ENCODE peak calls at places on chromosome 20, in seven cellular contexts. One of them, this sample, is unnamed.

GRCh38 chr20:50305636-50306477 is 115.2 kb downstream of the CEBPB start:
- DNase-seq in HepG2: peak
- DNase-seq in H1: no peak
- DNase-seq in K562: no peak
- DNase-seq in GM12878: no peak
- DNase-seq in SK-N-SH: peak
- DNase-seq in GM12892: no peak
- DNase-seq in this sample: no peak

GRCh38 chr20:44610313-44610965 is 28.1 kb downstream of the PKIG start:
- DNase-seq in HepG2: no peak
- DNase-seq in H1: no peak
- DNase-seq in K562: no peak
- DNase-seq in GM12878: no peak
- DNase-seq in SK-N-SH: no peak
- DNase-seq in GM12892: no peak
- DNase-seq in this sample: no peak

GRCh38 chr20:49851991-49852390 is 39.4 kb downstream of the SLC9A8 start:
- DNase-seq in HepG2: no peak
- DNase-seq in H1: no peak
- DNase-seq in K562: no peak
- DNase-seq in GM12878: no peak
- DNase-seq in SK-N-SH: peak
- DNase-seq in GM12892: no peak
- DNase-seq in this sample: no peak

GRCh38 chr20:3010985-3011723 is 32.3 kb upstream of the GNRH2 start:
- DNase-seq in HepG2: no peak
- DNase-seq in H1: no peak
- DNase-seq in K562: no peak
- DNase-seq in GM12878: no peak
- DNase-seq in SK-N-SH: no peak
- DNase-seq in GM12892: no peak
- DNase-seq in this sample: no peak

GRCh38 chr20:4170621-4171537 is 155.5 kb upstream of the RNF24 start:
- DNase-seq in HepG2: no peak
- DNase-seq in H1: no peak
- DNase-seq in K562: no peak
- DNase-seq in GM12878: no peak
- DNase-seq in SK-N-SH: no peak
- DNase-seq in GM12892: no peak
- DNase-seq in this sample: no peak

GRCh38 chr20:6746901-6747609 is 20.4 kb upstream of the BMP2 start:
- DNase-seq in HepG2: peak
- DNase-seq in H1: no peak
- DNase-seq in K562: no peak
- DNase-seq in GM12878: peak
- DNase-seq in SK-N-SH: no peak
- DNase-seq in GM12892: no peak
- DNase-seq in this sample: no peak

GRCh38 chr20:53434662-53435061 is 159.0 kb downstream of the ZNF217 start:
- DNase-seq in HepG2: no peak
- DNase-seq in H1: no peak
- DNase-seq in K562: no peak
- DNase-seq in GM12878: no peak
- DNase-seq in SK-N-SH: no peak
- DNase-seq in GM12892: no peak
- DNase-seq in this sample: no peak

GRCh38 chr20:56755201-56755600 is 126.1 kb downstream of the TFAP2C start:
- DNase-seq in HepG2: no peak
- DNase-seq in H1: no peak
- DNase-seq in K562: no peak
- DNase-seq in GM12878: no peak
- DNase-seq in SK-N-SH: no peak
- DNase-seq in GM12892: no peak
- DNase-seq in this sample: no peak

GRCh38 chr20:53828673-53829085 is 235.0 kb upstream of the ZNF217 start:
- DNase-seq in HepG2: no peak
- DNase-seq in H1: no peak
- DNase-seq in K562: peak
- DNase-seq in GM12878: no peak
- DNase-seq in SK-N-SH: no peak
- DNase-seq in GM12892: no peak
- DNase-seq in this sample: no peak

GRCh38 chr20:64045346-64046011 is 4.0 kb downstream of the SOX18 start:
- DNase-seq in HepG2: no peak
- DNase-seq in H1: no peak
- DNase-seq in K562: no peak
- DNase-seq in GM12878: no peak
- DNase-seq in SK-N-SH: no peak
- DNase-seq in GM12892: no peak
- DNase-seq in this sample: no peak

GRCh38 chr20:62656205-62656918 is 14.1 kb downstream of the SLCO4A1 start:
- DNase-seq in HepG2: no peak
- DNase-seq in H1: no peak
- DNase-seq in K562: no peak
- DNase-seq in GM12878: no peak
- DNase-seq in SK-N-SH: no peak
- DNase-seq in GM12892: no peak
- DNase-seq in this sample: no peak

GRCh38 chr20:634526-634925 is 18.5 kb downstream of the SRXN1 start:
- DNase-seq in HepG2: no peak
- DNase-seq in H1: no peak
- DNase-seq in K562: no peak
- DNase-seq in GM12878: no peak
- DNase-seq in SK-N-SH: peak
- DNase-seq in GM12892: no peak
- DNase-seq in this sample: no peak

GRCh38 chr20:23231561-23232218 is 118.9 kb upstream of the NXT1 start:
- DNase-seq in HepG2: peak
- DNase-seq in H1: no peak
- DNase-seq in K562: no peak
- DNase-seq in GM12878: no peak
- DNase-seq in SK-N-SH: no peak
- DNase-seq in GM12892: no peak
- DNase-seq in this sample: no peak

GRCh38 chr20:23232679-23233308 is 117.8 kb upstream of the NXT1 start:
- DNase-seq in HepG2: peak
- DNase-seq in H1: no peak
- DNase-seq in K562: no peak
- DNase-seq in GM12878: no peak
- DNase-seq in SK-N-SH: no peak
- DNase-seq in GM12892: no peak
- DNase-seq in this sample: no peak

GRCh38 chr20:23229989-23230388 is 120.6 kb upstream of the NXT1 start:
- DNase-seq in HepG2: no peak
- DNase-seq in H1: no peak
- DNase-seq in K562: no peak
- DNase-seq in GM12878: no peak
- DNase-seq in SK-N-SH: no peak
- DNase-seq in GM12892: no peak
- DNase-seq in this sample: no peak

GRCh38 chr20:23232219-23232581 is 118.4 kb upstream of the NXT1 start:
- DNase-seq in HepG2: no peak
- DNase-seq in H1: no peak
- DNase-seq in K562: no peak
- DNase-seq in GM12878: no peak
- DNase-seq in SK-N-SH: no peak
- DNase-seq in GM12892: no peak
- DNase-seq in this sample: no peak

DNA sequence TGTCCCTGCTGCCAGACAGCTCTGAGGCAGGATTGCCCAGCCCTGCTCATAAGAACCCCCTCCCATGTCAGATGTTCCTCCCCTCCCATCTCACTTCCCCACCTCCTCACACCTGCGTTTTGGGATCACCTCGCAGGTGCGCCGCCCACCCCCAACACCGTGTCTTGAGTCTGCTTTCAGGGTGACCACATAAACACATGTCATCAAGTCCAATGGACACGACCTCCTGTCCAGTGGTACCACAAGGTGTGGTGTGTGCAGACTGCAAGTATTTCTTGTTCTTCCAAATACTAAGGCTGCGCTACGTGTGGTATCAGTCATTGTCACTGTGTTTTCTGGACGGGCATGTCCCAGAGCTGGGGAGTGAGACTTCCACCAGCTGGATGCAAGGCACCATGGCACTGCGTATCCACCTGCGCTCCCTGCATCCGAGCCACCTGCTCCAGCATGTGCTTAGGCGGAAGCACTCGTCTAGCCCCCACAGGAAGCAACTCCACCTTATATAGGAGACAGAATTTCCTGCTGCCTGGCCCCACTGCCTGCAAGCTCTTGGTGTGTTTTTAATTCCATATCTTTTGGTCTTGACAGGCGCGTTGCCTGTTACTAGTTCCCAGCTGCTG is 119.7 kb upstream of the NXT1 start:
- DNase-seq in HepG2: no peak
- DNase-seq in H1: no peak
- DNase-seq in K562: no peak
- DNase-seq in GM12878: no peak
- DNase-seq in SK-N-SH: no peak
- DNase-seq in GM12892: no peak
- DNase-seq in this sample: no peak
- TF ChIP-seq TAF1 in HepG2: no peak
- TF ChIP-seq TAF1 in H1: no peak
- TF ChIP-seq TAF1 in K562: no peak
- TF ChIP-seq TAF1 in GM12878: no peak
- TF ChIP-seq TAF1 in SK-N-SH: no peak
- TF ChIP-seq TAF1 in GM12892: no peak
- TF ChIP-seq TAF1 in this sample: no peak

GRCh38 chr20:10216146-10216741 is 2.4 kb upstream of the SNAP25 start:
- DNase-seq in HepG2: no peak
- DNase-seq in H1: no peak
- DNase-seq in K562: no peak
- DNase-seq in GM12878: no peak
- DNase-seq in SK-N-SH: no peak
- DNase-seq in GM12892: no peak
- DNase-seq in this sample: no peak

GRCh38 chr20:10219452-10219791 is 792 bp downstream of the SNAP25 start:
- DNase-seq in HepG2: no peak
- DNase-seq in H1: no peak
- DNase-seq in K562: peak
- DNase-seq in GM12878: no peak
- DNase-seq in SK-N-SH: peak
- DNase-seq in GM12892: peak
- DNase-seq in this sample: peak

GRCh38 chr20:10219993-10220750 is 1.5 kb downstream of the SNAP25 start:
- DNase-seq in HepG2: no peak
- DNase-seq in H1: no peak
- DNase-seq in K562: no peak
- DNase-seq in GM12878: no peak
- DNase-seq in SK-N-SH: no peak
- DNase-seq in GM12892: no peak
- DNase-seq in this sample: no peak

GRCh38 chr20:10218536-10219451 is at the start of gene SNAP25:
- DNase-seq in HepG2: no peak
- DNase-seq in H1: no peak
- DNase-seq in K562: peak
- DNase-seq in GM12878: no peak
- DNase-seq in SK-N-SH: peak
- DNase-seq in GM12892: no peak
- DNase-seq in this sample: peak

GRCh38 chr20:10217517-10218410 is 866 bp upstream of the SNAP25 start:
- DNase-seq in HepG2: no peak
- DNase-seq in H1: no peak
- DNase-seq in K562: no peak
- DNase-seq in GM12878: no peak
- DNase-seq in SK-N-SH: peak
- DNase-seq in GM12892: no peak
- DNase-seq in this sample: no peak
- TF ChIP-seq TAF1 in HepG2: no peak
- TF ChIP-seq TAF1 in H1: peak
- TF ChIP-seq TAF1 in K562: no peak
- TF ChIP-seq TAF1 in GM12878: no peak
- TF ChIP-seq TAF1 in SK-N-SH: peak
- TF ChIP-seq TAF1 in GM12892: no peak
- TF ChIP-seq TAF1 in this sample: no peak

DNA sequence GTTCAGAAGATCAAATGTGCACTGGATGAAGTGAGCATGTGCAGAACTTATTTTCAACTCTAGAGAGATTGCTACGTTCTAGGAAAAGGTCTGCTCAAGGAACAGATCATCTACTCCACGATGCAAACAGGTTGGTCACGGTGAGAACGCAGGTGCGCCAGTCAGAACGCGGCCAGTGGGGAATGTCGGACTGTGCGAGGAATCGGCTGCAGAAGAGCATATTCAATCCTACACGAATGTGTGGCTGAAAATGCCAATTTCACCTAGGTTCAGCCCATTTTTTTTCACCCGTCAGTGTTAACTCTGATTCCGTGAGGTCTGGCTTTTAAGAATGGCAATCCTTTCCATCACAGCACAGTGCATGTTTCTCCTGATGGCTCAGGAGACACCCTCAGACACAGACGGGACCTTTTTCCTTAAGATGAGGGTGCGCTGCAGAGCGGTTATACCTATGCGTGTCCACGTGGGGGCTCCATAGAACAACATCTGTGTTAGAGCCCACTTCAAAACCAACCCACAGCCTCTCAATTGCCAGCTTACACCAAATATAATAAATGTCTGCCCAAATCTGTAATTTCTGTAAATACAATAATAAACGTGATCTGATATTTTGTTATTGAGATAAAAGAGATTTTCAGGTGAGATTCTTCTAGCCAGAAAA is 250.4 kb downstream of the FOXA2 start:
- DNase-seq in HepG2: peak
- DNase-seq in H1: no peak
- DNase-seq in K562: peak
- DNase-seq in GM12878: no peak
- DNase-seq in SK-N-SH: peak
- DNase-seq in GM12892: peak
- DNase-seq in this sample: peak
- TF ChIP-seq TAF1 in HepG2: no peak
- TF ChIP-seq TAF1 in H1: no peak
- TF ChIP-seq TAF1 in K562: no peak
- TF ChIP-seq TAF1 in GM12878: no peak
- TF ChIP-seq TAF1 in SK-N-SH: no peak
- TF ChIP-seq TAF1 in GM12892: no peak
- TF ChIP-seq TAF1 in this sample: no peak

GRCh38 chr20:31937820-31938219 is 14.0 kb downstream of the PDRG1 start:
- DNase-seq in HepG2: no peak
- DNase-seq in H1: no peak
- DNase-seq in K562: no peak
- DNase-seq in GM12878: no peak
- DNase-seq in SK-N-SH: no peak
- DNase-seq in GM12892: no peak
- DNase-seq in this sample: no peak

GRCh38 chr20:31933698-31934097 is 18.1 kb downstream of the PDRG1 start:
- DNase-seq in HepG2: no peak
- DNase-seq in H1: no peak
- DNase-seq in K562: no peak
- DNase-seq in GM12878: no peak
- DNase-seq in SK-N-SH: no peak
- DNase-seq in GM12892: no peak
- DNase-seq in this sample: no peak

GRCh38 chr20:31936430-31936829 is 15.4 kb downstream of the PDRG1 start:
- DNase-seq in HepG2: no peak
- DNase-seq in H1: no peak
- DNase-seq in K562: no peak
- DNase-seq in GM12878: no peak
- DNase-seq in SK-N-SH: no peak
- DNase-seq in GM12892: no peak
- DNase-seq in this sample: no peak

GRCh38 chr20:31934491-31934890 is 17.4 kb downstream of the PDRG1 start:
- DNase-seq in HepG2: no peak
- DNase-seq in H1: no peak
- DNase-seq in K562: no peak
- DNase-seq in GM12878: no peak
- DNase-seq in SK-N-SH: no peak
- DNase-seq in GM12892: no peak
- DNase-seq in this sample: no peak

GRCh38 chr20:31934968-31935764 is 16.7 kb downstream of the PDRG1 start:
- DNase-seq in HepG2: peak
- DNase-seq in H1: peak
- DNase-seq in K562: no peak
- DNase-seq in GM12878: no peak
- DNase-seq in SK-N-SH: peak
- DNase-seq in GM12892: no peak
- DNase-seq in this sample: no peak
- TF ChIP-seq TAF1 in HepG2: no peak
- TF ChIP-seq TAF1 in H1: no peak
- TF ChIP-seq TAF1 in K562: no peak
- TF ChIP-seq TAF1 in GM12878: no peak
- TF ChIP-seq TAF1 in SK-N-SH: no peak
- TF ChIP-seq TAF1 in GM12892: no peak
- TF ChIP-seq TAF1 in this sample: no peak

This sample was measured in GM12891.